ENCODE peak calls at places on chromosomes 1 and 21, in five cellular contexts. C is AG09309; P is HTR-8/SVneo; W is sciatic nerve; V is stimulated activated CD8-positive, alpha-beta memory T cell treated with anti-CD3 and anti-CD28 coated beads, Interleukin-4, amount 100 ng/mL, for 1 hour. L is an unnamed sample.

GRCh38 chr1:1670866-1671265 is 12.1 kb upstream of the CDK11B start:
- DNase-seq in C (no peak), P (no peak), W (peak), V (no peak), L (peak)

GRCh38 chr1:244460195-244460594 is 878 bp upstream of the CATSPERE start:
- DNase-seq in C (no peak), P (no peak), W (no peak), V (no peak), L (no peak)

GRCh38 chr1:53303175-53303574 is 24.7 kb downstream of the LRP8 start:
- DNase-seq in C (no peak), P (no peak), W (no peak), V (no peak), L (no peak)

GRCh38 chr1:36387141-36387949 is 1.6 kb upstream of the STK40 start:
- DNase-seq in C (peak), P (no peak), W (peak), V (no peak), L (no peak)

GRCh38 chr1:62064831-62065230 is 129.8 kb upstream of the L1TD1 start:
- DNase-seq in C (no peak), P (no peak), W (no peak), V (no peak), L (no peak)

GRCh38 chr1:85608851-85609250 is 28.3 kb downstream of the CCN1 start:
- DNase-seq in C (no peak), P (no peak), W (no peak), V (no peak), L (no peak)

GRCh38 chr1:41314781-41315481 is 46.3 kb upstream of the FOXO6 start:
- DNase-seq in C (no peak), P (no peak), W (no peak), V (no peak), L (no peak)

GRCh38 chr1:192477630-192478029 is 97.9 kb upstream of the RGS1 start:
- DNase-seq in C (peak), P (peak), W (no peak), V (no peak), L (no peak)

GRCh38 chr21:28444131-28444530 is 548.5 kb downstream of the LTN1 start:
- DNase-seq in C (no peak), P (no peak), W (no peak), V (no peak), L (no peak)